ENCODE peak calls at places on chromosomes 13 and 19, in five cellular contexts. E is A549, F is K562, O is HepG2, W is GM12878. N is an unnamed sample. For H3K9me3, the result is how much of the 10 kb centered on the place peaks cover.

GRCh38 chr19:29329460-29330134 is 116.6 kb upstream of the UQCRFS1 start:
- DNase-seq in E (peak), F (peak), O (peak), W (no peak), N (no peak)

GRCh38 chr13:33855371-33855895 is 37.5 kb downstream of the RFC3 start:
- DNase-seq in E (no peak), F (no peak), O (no peak), W (no peak), N (peak)

GRCh38 chr19:4327252-4327876 is 11.3 kb downstream of the STAP2 start:
- DNase-seq in E (peak), F (peak), O (no peak), W (no peak), N (peak)

GRCh38 chr13:105518086-105518485 is 1017.4 kb downstream of the EFNB2 start:
- DNase-seq in E (no peak), F (no peak), O (no peak), W (no peak), N (no peak)

GRCh38 chr13:55534306-55534705 is 1606.4 kb upstream of the PRR20A start:
- DNase-seq in E (no peak), F (no peak), O (no peak), W (no peak), N (no peak)

GRCh38 chr13:45142440-45143345 is 22.4 kb downstream of the GTF2F2 start:
- DNase-seq in E (no peak), F (no peak), O (peak), W (no peak), N (peak)

GRCh38 chr13:113153810-113154748 is 4.4 kb upstream of the PROZ start:
- DNase-seq in E (peak), F (peak), O (peak), W (peak), N (peak)

GRCh38 chr13:44191504-44192171 is 182.0 kb upstream of the SERP2 start:
- DNase-seq in E (peak), F (peak), O (peak), W (no peak), N (peak)

GRCh38 chr19:40614595-40615411 is 13.6 kb downstream of the LTBP4 start:
- DNase-seq in E (peak), F (peak), O (no peak), W (peak), N (peak)

GRCh38 chr13:40666058-40666904 is at the start of gene FOXO1:
- DNase-seq in E (peak), F (peak), O (peak), W (no peak), N (peak)

GRCh38 chr13:24894972-24895300 is 131.0 kb downstream of the RNF17 start:
- DNase-seq in E (no peak), F (no peak), O (no peak), W (no peak), N (no peak)

GRCh38 chr13:30895773-30896172 is 10.3 kb upstream of the MEDAG start:
- DNase-seq in E (no peak), F (no peak), O (no peak), W (no peak), N (peak)

GRCh38 chr13:31733066-31733465 is 6.3 kb upstream of the RXFP2 start:
- DNase-seq in E (no peak), F (no peak), O (no peak), W (no peak), N (peak)

GRCh38 chr19:10817291-10818038 is 18.5 kb downstream of the TMED1 start:
- DNase-seq in E (no peak), F (no peak), O (no peak), W (no peak), N (no peak)

GRCh38 chr13:85497652-85498051 is 301.6 kb downstream of the SLITRK6 start:
- DNase-seq in E (peak), F (no peak), O (no peak), W (no peak), N (no peak)

GRCh38 chr19:43337737-43338136 is 15.7 kb upstream of the CD177 start:
- DNase-seq in E (no peak), F (no peak), O (no peak), W (no peak), N (no peak)

GRCh38 chr19:49470615-49470978 is 3.4 kb upstream of the FLT3LG start:
- DNase-seq in E (no peak), F (no peak), O (no peak), W (no peak), N (no peak)

GRCh38 chr13:98123176-98123575 is 19.7 kb upstream of the FARP1 start:
- DNase-seq in E (no peak), F (no peak), O (no peak), W (no peak), N (no peak)

GRCh38 chr13:57036290-57036689 is 104.4 kb upstream of the PRR20A start:
- DNase-seq in E (no peak), F (no peak), O (no peak), W (no peak), N (no peak)

GRCh38 chr19:32819415-32820400 is 49.9 kb downstream of the SLC7A9 start:
- DNase-seq in E (no peak), F (no peak), O (no peak), W (no peak), N (no peak)

GRCh38 chr19:47493378-47494210 is 9.6 kb upstream of the KPTN start:
- DNase-seq in E (no peak), F (no peak), O (no peak), W (no peak), N (no peak)

GRCh38 chr19:50332264-50333038 is 3.3 kb upstream of the KCNC3 start:
- DNase-seq in E (no peak), F (no peak), O (no peak), W (no peak), N (no peak)

GRCh38 chr19:28166025-28166424 is 1046.9 kb downstream of the UQCRFS1 start:
- DNase-seq in E (no peak), F (no peak), O (no peak), W (no peak), N (no peak)

DNA sequence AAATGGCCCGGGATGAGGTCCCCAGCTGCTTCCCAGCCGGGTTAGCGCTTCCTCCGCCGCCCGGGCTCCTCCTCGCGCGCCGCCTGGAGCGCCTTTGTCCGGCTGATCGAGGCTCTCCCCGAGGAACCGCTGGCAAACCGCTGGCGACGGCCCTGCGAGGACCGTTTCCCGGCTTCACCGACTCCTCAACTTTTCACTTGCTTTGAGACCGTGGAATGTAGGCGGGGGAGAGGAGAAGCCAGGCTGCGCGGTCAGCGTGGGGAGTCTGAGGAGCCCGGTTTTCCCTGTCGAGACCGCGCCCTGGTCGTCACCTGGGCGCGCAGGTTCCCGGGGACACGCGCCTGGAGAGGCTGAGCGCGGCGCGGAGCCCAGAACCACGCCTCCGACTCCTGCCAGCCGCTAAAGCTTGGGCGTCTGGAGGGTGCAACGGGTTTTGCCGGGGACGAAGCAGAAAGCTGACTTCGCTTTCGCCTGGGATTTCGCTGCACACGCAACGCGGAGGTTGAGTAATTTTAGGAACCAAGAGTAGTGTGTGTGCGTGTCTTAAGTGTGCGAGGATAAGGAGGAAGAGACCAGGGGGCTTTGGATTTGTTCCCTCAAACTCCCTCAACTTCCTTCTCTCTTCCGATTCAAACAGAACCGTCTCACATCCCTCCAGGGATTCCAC is 7.3 kb upstream of the DGKH start:
- DNase-seq in E (peak), F (peak), O (no peak), W (peak), N (peak)
- TF ChIP-seq MYC in E (no peak), F (no peak), O (no peak), W (no peak), N (no peak)

GRCh38 chr19:6948884-6949283 is 61.5 kb downstream of the ADGRE1 start:
- DNase-seq in E (no peak), F (no peak), O (no peak), W (no peak), N (no peak)

GRCh38 chr19:6947745-6948144 is 60.4 kb downstream of the ADGRE1 start:
- DNase-seq in E (peak), F (no peak), O (peak), W (peak), N (peak)

DNA sequence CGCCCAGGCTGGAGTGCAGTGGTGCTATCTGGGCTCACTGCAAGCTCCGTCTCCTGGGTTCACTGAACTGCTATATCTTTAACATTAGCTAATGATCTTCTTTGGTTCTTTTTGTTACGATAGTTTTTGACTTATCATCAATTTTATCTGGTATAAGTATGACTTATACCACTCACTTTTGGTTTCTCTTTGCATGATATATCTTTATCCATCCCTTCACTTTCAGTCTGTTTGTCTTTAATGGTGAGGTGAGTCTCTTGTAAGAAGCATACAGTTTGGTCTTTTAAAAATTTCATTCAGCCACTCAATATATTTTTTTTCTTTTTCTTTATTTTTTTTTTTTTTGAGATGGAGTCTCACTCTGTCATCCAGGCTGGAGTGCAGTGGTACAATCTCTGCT is 58.4 kb downstream of the ADGRE1 start:
- DNase-seq in E (no peak), F (no peak), O (no peak), W (no peak), N (no peak)
- H3K9me3 ChIP-seq in E (under half), F (under half), O (under half), W (under half), N (under half)

DNA sequence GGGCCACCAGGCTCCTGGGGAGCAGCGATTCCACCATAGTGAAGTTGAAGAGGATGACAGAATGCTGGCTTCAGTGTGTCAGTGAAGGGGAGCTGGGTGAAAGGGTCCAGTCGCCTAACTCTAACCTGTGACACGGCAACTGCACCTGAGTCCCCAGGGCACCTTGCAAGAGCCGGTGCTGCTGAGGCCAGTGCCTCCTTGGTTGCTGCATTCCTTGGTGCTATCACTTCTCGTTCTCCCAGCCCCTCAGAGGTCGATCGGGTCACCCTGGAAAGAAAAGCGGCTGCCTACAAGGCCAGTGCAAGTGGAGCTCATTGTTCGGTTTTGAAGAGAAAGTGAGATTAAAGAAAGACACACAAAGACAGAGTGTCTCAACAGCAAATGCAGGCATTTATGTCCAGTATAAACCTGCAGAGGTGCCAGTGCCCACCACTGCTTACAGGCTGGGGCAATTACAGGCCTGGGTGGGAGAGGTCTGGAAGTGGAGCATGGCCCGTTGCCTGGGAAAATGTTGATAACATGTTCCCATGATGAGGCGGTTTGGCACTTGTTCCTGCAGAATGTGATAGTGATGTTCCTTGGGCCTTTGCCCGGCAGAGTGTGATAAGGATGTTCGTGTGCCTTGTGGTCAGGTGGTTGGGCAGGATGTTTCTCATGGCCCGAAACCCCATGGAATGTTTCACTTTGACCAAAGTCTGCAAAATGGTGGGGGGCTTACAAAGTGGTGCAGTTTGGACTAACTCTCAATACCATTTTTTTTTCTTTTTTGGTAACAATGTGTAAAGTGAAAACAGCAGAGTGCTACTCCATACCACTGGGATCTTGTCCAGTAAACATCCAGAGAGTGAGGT is 5.3 kb downstream of the FPR3 start:
- DNase-seq in E (no peak), F (peak), O (peak), W (no peak), N (no peak)
- TF ChIP-seq MYC in E (no peak), F (peak), O (no peak), W (no peak), N (no peak)

GRCh38 chr19:56597696-56598095 is 2.6 kb downstream of the ZNF71 start:
- DNase-seq in E (no peak), F (no peak), O (no peak), W (no peak), N (no peak)
- H3K9me3 ChIP-seq in E (half or more), F (under half), O (under half), W (under half), N (under half)

N was measured in endothelial cell of umbilical vein.